ENCODE peak calls at places on chromosomes 11 and 22, in six cellular contexts. J, P, O, Z, U and L are unnamed samples.

GRCh38 chr11:41119484-41119883 is 340.0 kb downstream of the LRRC4C start:
- DNase-seq in P (no peak), O (no peak), J (no peak), U (no peak), Z (no peak), L (no peak)

GRCh38 chr11:120248551-120249278 is 8.8 kb downstream of the POU2F3 start:
- DNase-seq in O (no peak), J (no peak), P (no peak), Z (peak), U (no peak), L (no peak)

GRCh38 chr11:30635401-30635989 is 49.3 kb upstream of the MPPED2 start:
- DNase-seq in P (no peak), Z (no peak), O (peak), U (no peak), J (peak), L (no peak)

GRCh38 chr11:118655486-118656190 is 23.8 kb downstream of the TREH start:
- DNase-seq in P (no peak), O (no peak), Z (no peak), U (no peak), J (no peak), L (no peak)

GRCh38 chr11:17314232-17314547 is 37.4 kb upstream of the NCR3LG1 start:
- DNase-seq in J (no peak), P (no peak), U (no peak), O (no peak), Z (no peak), L (no peak)

GRCh38 chr11:71977743-71978418 is 20.8 kb upstream of the IL18BP start:
- DNase-seq in U (peak), P (peak), J (peak), Z (peak), O (peak), L (no peak)

GRCh38 chr11:23236846-23237550 is 376.7 kb upstream of the CCDC179 start:
- DNase-seq in J (no peak), Z (no peak), O (no peak), P (no peak), U (no peak), L (no peak)

GRCh38 chr11:41003339-41003992 is 456.0 kb downstream of the LRRC4C start:
- DNase-seq in J (no peak), P (no peak), Z (no peak), O (no peak), U (no peak), L (no peak)

GRCh38 chr11:702731-703461 is 3.1 kb upstream of the EPS8L2 start:
- DNase-seq in U (no peak), J (no peak), P (no peak), Z (no peak), O (no peak), L (no peak)

GRCh38 chr11:79421820-79422219 is 19.0 kb downstream of the TENM4 start:
- DNase-seq in P (no peak), O (no peak), U (no peak), Z (no peak), J (no peak), L (no peak)

GRCh38 chr11:73470036-73470624 is 93.9 kb downstream of the RELT start:
- DNase-seq in U (no peak), P (no peak), O (no peak), J (no peak), Z (no peak), L (no peak)

GRCh38 chr11:36240178-36240577 is 49.0 kb downstream of the COMMD9 start:
- DNase-seq in P (no peak), O (no peak), J (no peak), Z (no peak), U (no peak), L (no peak)

GRCh38 chr22:49712195-49712791 is 115.4 kb downstream of the BRD1 start:
- DNase-seq in U (no peak), O (no peak), Z (no peak), J (peak), P (peak), L (no peak)

GRCh38 chr11:45158891-45159605 is 12.6 kb downstream of the PRDM11 start:
- DNase-seq in O (no peak), P (no peak), U (no peak), J (no peak), Z (no peak), L (no peak)

GRCh38 chr11:119493712-119494111 is 70.7 kb upstream of the THY1 start:
- DNase-seq in Z (no peak), J (peak), U (no peak), O (no peak), P (peak), L (no peak)

GRCh38 chr11:69636512-69636866 is 4.5 kb upstream of the CCND1 start:
- DNase-seq in O (no peak), Z (no peak), P (no peak), J (peak), U (no peak), L (no peak)

GRCh38 chr11:111606986-111607385 is 4.7 kb downstream of the SIK2 start:
- DNase-seq in P (no peak), Z (no peak), J (no peak), O (no peak), U (no peak), L (no peak)

GRCh38 chr11:85590848-85591483 is 36.2 kb downstream of the DLG2 start:
- DNase-seq in O (peak), U (peak), Z (no peak), J (no peak), P (no peak), L (no peak)

GRCh38 chr11:45646275-45646970 is 19.0 kb downstream of the CHST1 start:
- DNase-seq in U (no peak), J (no peak), P (no peak), O (peak), Z (peak), L (no peak)

GRCh38 chr11:113675003-113675471 is 31.1 kb downstream of the TMPRSS5 start:
- DNase-seq in O (no peak), P (no peak), Z (peak), U (no peak), J (no peak), L (no peak)

GRCh38 chr11:112975493-112975892 is 14.3 kb downstream of the NCAM1 start:
- DNase-seq in J (no peak), U (no peak), Z (no peak), O (no peak), P (no peak), L (no peak)

GRCh38 chr11:119800171-119800570 is 71.2 kb upstream of the NECTIN1 start:
- DNase-seq in U (no peak), Z (no peak), P (no peak), J (no peak), O (no peak), L (no peak)

GRCh38 chr11:67111261-67111660 is 7.8 kb upstream of the KDM2A start:
- DNase-seq in U (no peak), Z (no peak), P (no peak), O (no peak), J (no peak), L (no peak)

GRCh38 chr11:118621898-118622375 is 14.5 kb downstream of the PHLDB1 start:
- DNase-seq in Z (no peak), U (no peak), O (no peak), P (no peak), J (no peak), L (no peak)

GRCh38 chr11:73521621-73522020 is 76.3 kb downstream of the FAM168A start:
- DNase-seq in U (peak), O (no peak), P (no peak), J (no peak), Z (peak), L (no peak)

GRCh38 chr11:104163100-104164027 is 583 bp downstream of the PDGFD start:
- DNase-seq in U (no peak), O (peak), Z (no peak), J (peak), P (no peak), L (no peak)
- TF ChIP-seq CTCF in U (no peak), O (no peak), Z (no peak), J (peak), P (no peak), L (no peak)

GRCh38 chr22:38420734-38421133 is 34.3 kb downstream of the KCNJ4 start:
- DNase-seq in J (no peak), Z (no peak), O (no peak), P (no peak), U (no peak), L (no peak)
- TF ChIP-seq GABPA in J (no peak), Z (no peak), O (no peak), P (no peak), U (no peak), L (no peak)

GRCh38 chr11:94762208-94762607 is 5.9 kb upstream of the AMOTL1 start:
- DNase-seq in Z (no peak), J (no peak), P (no peak), O (no peak), U (no peak), L (peak)
- TF ChIP-seq CTCF in Z (peak), J (no peak), P (peak), O (peak), U (no peak), L (no peak)

DNA sequence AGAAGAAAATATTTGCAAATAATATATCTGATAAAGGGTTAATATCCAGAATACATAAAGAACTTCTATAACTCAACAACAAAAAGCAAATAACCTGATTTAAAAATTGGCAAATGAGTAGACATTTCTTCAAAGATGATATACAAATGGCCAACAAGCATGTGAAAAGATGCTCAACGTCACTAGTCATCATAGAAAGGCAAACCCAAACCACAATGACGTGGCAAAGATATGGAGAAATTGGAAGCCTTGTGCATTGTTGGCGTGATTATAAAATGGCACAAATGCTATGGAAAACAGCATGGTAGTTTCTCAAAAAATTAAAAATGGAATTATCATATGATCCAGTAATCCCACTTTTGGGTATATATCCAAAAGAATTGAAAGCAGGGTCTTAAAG is 466.3 kb downstream of the TBC1D22A start:
- DNase-seq in P (no peak), U (no peak), O (no peak), J (no peak), Z (no peak), L (no peak)
- TF ChIP-seq GABPA in P (no peak), U (no peak), O (no peak), J (no peak), Z (no peak), L (no peak)

GRCh38 chr11:65119670-65119995 is 2.1 kb upstream of the ZNHIT2 start:
- DNase-seq in J (no peak), O (no peak), U (no peak), Z (no peak), P (no peak), L (no peak)

GRCh38 chr11:65116370-65117205 is 913 bp downstream of the ZNHIT2 start:
- DNase-seq in U (no peak), J (peak), O (peak), P (no peak), Z (no peak), L (peak)

GRCh38 chr11:65117206-65118096 is at the start of gene ZNHIT2:
- DNase-seq in P (peak), U (peak), Z (peak), O (peak), J (peak), L (peak)

GRCh38 chr11:65120831-65121230 is 1.1 kb downstream of the FAU start:
- DNase-seq in U (no peak), O (no peak), P (no peak), J (no peak), Z (no peak), L (no peak)

DNA sequence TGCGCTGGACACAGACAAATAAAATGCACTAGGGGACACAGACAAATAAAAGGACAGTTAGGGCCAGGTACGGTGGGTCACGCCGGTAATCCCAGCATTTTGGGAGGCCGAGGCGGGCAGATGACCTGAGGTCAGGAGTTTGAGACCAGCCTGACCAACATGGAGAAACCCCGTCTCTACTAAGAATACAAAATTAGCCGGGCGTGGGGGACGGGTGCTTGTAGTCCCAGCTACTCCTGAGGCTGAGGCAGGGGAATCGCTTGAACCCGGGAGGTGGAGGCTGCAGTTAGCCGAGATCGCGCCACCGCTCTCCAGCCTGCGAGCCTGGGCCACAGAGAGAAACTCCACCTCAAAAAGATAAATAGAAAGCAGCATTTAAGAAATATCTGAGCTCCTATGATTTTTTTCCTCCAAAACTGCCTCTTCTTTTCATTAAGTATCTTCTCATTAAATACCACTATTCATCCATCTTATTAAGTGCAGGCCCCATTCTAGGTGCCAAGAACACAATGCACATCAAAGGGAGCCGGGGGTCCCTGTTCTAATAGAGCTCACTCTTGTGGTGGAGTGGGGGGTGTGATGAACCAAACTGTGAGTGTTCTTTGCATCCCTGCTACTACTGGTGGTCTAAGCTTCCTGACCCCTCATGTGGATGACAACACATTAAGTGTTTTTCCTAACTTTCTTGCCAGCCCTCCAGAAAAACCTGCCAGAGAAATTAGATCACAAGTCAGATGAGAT is 766 bp upstream of the ZNHIT2 start:
- DNase-seq in P (no peak), Z (no peak), U (no peak), O (no peak), J (no peak), L (no peak)
- TF ChIP-seq CTCF in P (peak), Z (no peak), U (no peak), O (no peak), J (no peak), L (no peak)

DNA sequence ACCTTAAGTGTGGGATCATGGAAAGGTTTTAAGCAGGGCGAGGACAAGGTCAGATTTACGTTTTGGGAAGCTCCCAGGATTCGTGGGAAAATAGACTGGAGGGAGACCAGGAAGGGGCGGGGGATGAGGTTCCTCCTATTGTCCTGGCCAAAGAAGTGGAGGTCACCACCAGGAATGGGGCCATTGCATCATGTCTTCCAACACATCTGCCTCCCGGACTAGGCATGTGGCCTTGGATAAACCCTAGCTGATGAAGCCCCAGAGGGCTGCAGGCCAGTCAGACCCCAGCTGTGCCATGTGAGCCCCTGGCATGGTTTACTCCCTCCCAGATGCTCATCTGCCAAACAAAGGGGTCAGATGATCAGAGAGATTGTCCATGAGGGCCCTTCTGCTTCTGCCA is 11.5 kb upstream of the YWHAH start:
- DNase-seq in J (no peak), O (no peak), Z (no peak), P (no peak), U (peak), L (no peak)
- TF ChIP-seq GABPA in J (no peak), O (no peak), Z (no peak), P (no peak), U (no peak), L (no peak)